ENCODE peak calls at places on chromosomes 5 and 9, in five cellular contexts. F is GM12892, M is NB4, I is upper lobe of left lung, Y is lower leg skin. W is an unnamed sample.

GRCh38 chr5:173291722-173292658 is 36.2 kb downstream of the STC2 start:
- DNase-seq in F (no peak), M (no peak), I (no peak), Y (no peak), W (no peak)

GRCh38 chr5:25020454-25020853 is 375.7 kb upstream of the CDH10 start:
- DNase-seq in F (no peak), M (no peak), I (no peak), Y (no peak), W (no peak)

GRCh38 chr5:128615578-128615977 is 77.5 kb upstream of the FBN2 start:
- DNase-seq in F (no peak), M (no peak), I (no peak), Y (no peak), W (no peak)

GRCh38 chr5:56516034-56516433 is 282.9 kb upstream of the ANKRD55 start:
- DNase-seq in F (no peak), M (no peak), I (no peak), Y (no peak), W (no peak)

GRCh38 chr9:127065592-127065991 is 56.8 kb downstream of the ANGPTL2 start:
- DNase-seq in F (no peak), M (no peak), I (no peak), Y (no peak), W (no peak)

GRCh38 chr9:101635473-101635872 is 40.7 kb upstream of the PPP3R2 start:
- DNase-seq in F (no peak), M (no peak), I (no peak), Y (no peak), W (no peak)

GRCh38 chr5:179608131-179608581 is 15.3 kb downstream of the HNRNPH1 start:
- DNase-seq in F (no peak), M (peak), I (no peak), Y (no peak), W (no peak)

GRCh38 chr9:90044710-90045151 is 439.9 kb downstream of the GADD45G start:
- DNase-seq in F (no peak), M (peak), I (peak), Y (no peak), W (no peak)

GRCh38 chr5:15791859-15792258 is 291.9 kb downstream of the FBXL7 start:
- DNase-seq in F (no peak), M (no peak), I (no peak), Y (no peak), W (no peak)

GRCh38 chr5:65546141-65546540 is 16.8 kb downstream of the CENPK start:
- DNase-seq in F (no peak), M (no peak), I (no peak), Y (no peak), W (no peak)

GRCh38 chr9:78235296-78235770 is 542 bp upstream of the CEP78 start:
- DNase-seq in F (no peak), M (peak), I (no peak), Y (no peak), W (peak)

GRCh38 chr5:154755361-154756202 is at the start of gene LARP1:
- DNase-seq in F (no peak), M (peak), I (peak), Y (peak), W (peak)

GRCh38 chr9:131776473-131776872 is 36.6 kb upstream of the RAPGEF1 start:
- DNase-seq in F (no peak), M (peak), I (no peak), Y (no peak), W (peak)

GRCh38 chr5:89351975-89352374 is 469.0 kb upstream of the MEF2C start:
- DNase-seq in F (no peak), M (no peak), I (no peak), Y (no peak), W (no peak)

GRCh38 chr5:159704160-159704559 is 212.1 kb upstream of the ADRA1B start:
- DNase-seq in F (no peak), M (no peak), I (no peak), Y (no peak), W (no peak)

GRCh38 chr9:77276799-77277198 is 99.5 kb downstream of the VPS13A start:
- DNase-seq in F (no peak), M (peak), I (no peak), Y (no peak), W (no peak)

GRCh38 chr5:56676091-56676768 is 139.1 kb upstream of the MAP3K1 start:
- DNase-seq in F (no peak), M (peak), I (no peak), Y (no peak), W (peak)

GRCh38 chr9:85723220-85723619 is 18.5 kb downstream of the AGTPBP1 start:
- DNase-seq in F (no peak), M (no peak), I (no peak), Y (no peak), W (no peak)

GRCh38 chr9:4299006-4299795 is 667 bp downstream of the GLIS3 start:
- DNase-seq in F (peak), M (peak), I (peak), Y (no peak), W (peak)

GRCh38 chr9:73348485-73348884 is 196.8 kb downstream of the ANXA1 start:
- DNase-seq in F (no peak), M (peak), I (no peak), Y (no peak), W (peak)

GRCh38 chr9:83959061-83959460 is 21.0 kb downstream of the HNRNPK start:
- DNase-seq in F (no peak), M (no peak), I (no peak), Y (no peak), W (no peak)

GRCh38 chr5:159034083-159034824 is 65.5 kb downstream of the EBF1 start:
- DNase-seq in F (no peak), M (peak), I (no peak), Y (no peak), W (no peak)

GRCh38 chr5:10441083-10441991 is at the start of gene ROPN1L:
- DNase-seq in F (peak), M (peak), I (peak), Y (peak), W (peak)

GRCh38 chr5:57841671-57842375 is 359.2 kb upstream of the ACTBL2 start:
- DNase-seq in F (no peak), M (no peak), I (no peak), Y (no peak), W (no peak)

GRCh38 chr5:111948078-111948477 is 191.1 kb upstream of the NREP start:
- DNase-seq in F (no peak), M (no peak), I (no peak), Y (no peak), W (no peak)

GRCh38 chr9:98881356-98881755 is 62.4 kb upstream of the COL15A1 start:
- DNase-seq in F (no peak), M (no peak), I (no peak), Y (no peak), W (no peak)

GRCh38 chr5:94751456-94751855 is 133.0 kb downstream of the SLF1 start:
- DNase-seq in F (no peak), M (no peak), I (peak), Y (no peak), W (no peak)

GRCh38 chr5:180349391-180349790 is 3.7 kb downstream of the GFPT2 start:
- DNase-seq in F (no peak), M (no peak), I (no peak), Y (no peak), W (no peak)

GRCh38 chr5:181260720-181261319 is at the start of gene TRIM52:
- DNase-seq in F (peak), M (peak), I (peak), Y (peak), W (no peak)

GRCh38 chr5:41510176-41510831 is at the start of gene PLCXD3:
- DNase-seq in F (no peak), M (no peak), I (peak), Y (no peak), W (no peak)

GRCh38 chr5:154479944-154480750 is 2.1 kb upstream of the HAND1 start:
- DNase-seq in F (no peak), M (no peak), I (no peak), Y (no peak), W (no peak)

DNA sequence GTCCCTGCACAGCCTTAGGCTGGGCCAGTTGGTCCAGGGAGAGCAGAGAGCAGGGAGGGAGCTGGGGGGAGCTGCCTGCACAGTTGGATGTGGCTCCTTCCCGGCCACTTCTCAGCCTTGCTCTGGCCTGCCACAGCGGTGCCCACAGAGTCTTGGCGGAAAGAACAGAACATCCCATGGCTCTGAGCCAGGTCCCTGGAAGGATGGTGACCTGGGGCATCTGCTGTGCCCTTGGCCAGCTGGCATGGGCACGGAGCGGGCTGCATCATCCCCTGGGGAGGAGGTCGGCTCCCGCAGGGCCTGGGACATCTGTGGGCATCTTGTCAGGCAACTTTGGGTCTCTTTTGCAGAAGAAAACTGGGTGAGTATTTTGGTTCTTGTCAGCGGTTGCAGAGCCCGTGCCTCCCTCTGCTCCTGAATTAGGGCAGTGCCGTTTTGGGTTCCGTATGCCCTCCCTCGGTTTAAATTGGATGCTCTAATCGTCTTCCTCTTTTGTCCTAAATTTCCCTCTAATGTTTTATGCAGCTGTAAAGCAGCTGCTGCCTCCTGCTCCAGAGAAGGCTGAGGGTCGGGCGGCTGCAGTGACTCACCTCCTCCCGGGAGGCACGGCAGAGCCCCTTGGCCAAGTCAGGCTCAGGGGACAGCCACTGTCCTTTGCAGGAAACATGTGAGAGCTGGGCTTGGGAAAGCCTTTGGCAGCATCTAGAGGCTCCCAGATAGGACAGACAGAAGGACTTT is 10.5 kb upstream of the NACC2 start:
- DNase-seq in F (no peak), M (peak), I (no peak), Y (no peak), W (no peak)
- TF ChIP-seq POLR2A in F (no peak), M (no peak), I (no peak), Y (no peak), W (no peak)

GRCh38 chr9:16726718-16727451 is 143.6 kb downstream of the BNC2 start:
- DNase-seq in F (no peak), M (peak), I (peak), Y (peak), W (peak)
- TF ChIP-seq POLR2A in F (no peak), M (peak), I (peak), Y (no peak), W (no peak)

DNA sequence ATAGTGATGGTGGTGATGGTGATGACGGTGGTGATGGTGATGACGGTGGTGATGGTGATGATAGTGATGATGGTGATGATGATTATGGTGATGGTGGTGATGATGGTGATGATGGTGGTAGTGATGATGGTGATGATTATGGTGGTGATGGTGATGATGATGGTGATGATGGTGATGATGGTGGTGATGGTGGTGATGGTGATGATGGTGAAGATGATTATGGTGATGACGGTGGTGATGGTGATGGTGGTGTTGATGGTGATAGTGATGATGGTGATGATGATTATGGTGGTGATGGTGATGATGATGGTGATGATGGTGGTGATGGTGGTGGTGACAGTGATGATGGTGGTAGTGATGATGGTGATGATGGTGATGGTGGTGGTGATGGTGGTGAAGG is 149.2 kb upstream of the IRX1 start:
- DNase-seq in F (no peak), M (no peak), I (no peak), Y (no peak), W (no peak)
- TF ChIP-seq POLR2A in F (no peak), M (no peak), I (no peak), Y (no peak), W (no peak)

GRCh38 chr9:121298689-121299112 is 30.7 kb downstream of the GSN start:
- DNase-seq in F (no peak), M (no peak), I (no peak), Y (peak), W (no peak)
- TF ChIP-seq POLR2A in F (no peak), M (no peak), I (no peak), Y (no peak), W (no peak)

DNA sequence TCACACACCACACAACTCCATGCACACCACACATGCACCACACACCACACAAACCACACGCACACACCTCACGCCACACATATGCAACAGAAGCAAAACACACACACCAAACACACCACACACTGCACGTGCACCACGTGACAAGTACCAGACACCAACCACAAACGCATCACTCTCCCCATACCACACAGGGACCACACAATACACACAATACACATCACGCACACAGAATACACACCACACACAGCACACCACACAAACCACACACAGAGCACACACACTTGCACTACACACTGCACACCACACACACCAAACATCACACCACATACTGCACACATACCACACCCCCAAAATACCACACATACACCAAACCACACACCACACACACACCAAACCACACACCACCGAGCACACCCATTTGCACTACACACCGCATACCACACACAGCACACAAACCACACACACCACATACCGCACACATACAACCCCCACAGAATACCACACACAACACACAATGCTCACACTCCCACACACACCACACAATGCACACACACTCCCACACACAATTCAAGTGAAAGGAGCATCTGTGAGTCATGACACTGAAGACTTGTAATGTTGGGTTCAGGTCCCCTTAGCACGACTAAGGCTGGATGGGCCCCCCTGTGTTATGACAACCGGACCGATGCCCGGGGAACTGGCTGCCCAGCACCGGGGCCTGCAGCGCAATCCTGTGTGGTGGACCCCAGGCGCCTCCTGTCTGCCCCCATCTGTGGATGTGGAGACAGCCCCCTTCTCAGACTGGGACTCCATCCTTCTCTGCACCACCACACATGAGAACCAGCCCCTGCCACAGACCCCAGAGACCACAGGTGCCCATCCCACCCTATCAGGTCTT is 6.0 kb upstream of the ZDHHC11 start:
- DNase-seq in F (no peak), M (peak), I (no peak), Y (no peak), W (no peak)
- TF ChIP-seq POLR2A in F (no peak), M (no peak), I (no peak), Y (no peak), W (no peak)

DNA sequence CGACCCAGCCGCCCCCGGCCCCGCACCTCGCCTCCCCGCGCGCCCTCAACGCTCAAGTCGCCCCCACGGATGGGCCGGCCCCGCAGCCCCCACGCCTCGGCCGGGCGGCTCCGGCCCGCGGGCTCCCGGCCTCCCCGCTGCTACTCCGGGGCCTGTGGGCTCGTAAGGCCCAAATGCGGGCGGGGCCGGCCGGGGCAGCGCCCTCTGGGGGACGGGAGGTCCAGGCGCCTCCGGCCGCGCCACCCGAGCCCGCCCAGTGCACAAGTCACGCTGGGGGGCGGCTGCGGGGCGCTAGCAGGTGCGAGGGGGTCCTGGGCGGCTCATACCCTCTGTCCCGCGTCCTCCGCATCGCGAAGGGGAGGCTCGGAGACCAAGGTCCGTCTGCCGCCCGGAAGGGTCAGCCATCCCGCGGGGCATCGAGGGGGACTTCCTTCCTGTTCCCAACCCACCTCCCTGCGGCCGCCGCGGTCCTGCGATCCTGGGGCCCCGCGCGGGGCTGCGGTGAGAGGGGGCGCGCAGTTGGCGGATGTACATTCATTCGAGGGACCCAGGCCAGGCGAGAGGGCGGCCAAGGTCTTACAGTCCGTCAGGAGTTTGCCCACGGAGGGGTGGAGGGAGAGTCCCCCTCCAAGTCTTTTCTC is at the start of gene CIZ1:
- DNase-seq in F (peak), M (peak), I (peak), Y (no peak), W (peak)
- TF ChIP-seq POLR2A in F (peak), M (peak), I (peak), Y (no peak), W (peak)

GRCh38 chr5:8005416-8005815 is 136.5 kb downstream of the MTRR start:
- DNase-seq in F (no peak), M (no peak), I (no peak), Y (no peak), W (no peak)
- TF ChIP-seq POLR2A in F (no peak), M (no peak), I (no peak), Y (no peak), W (no peak)

W was measured in erythroblast.